ENCODE peak calls at places on chromosome 12, in five cellular contexts. A is IMR-90, D is H1, G is neuronal stem cell, O is H9. Z is an unnamed sample.

GRCh38 chr12:58413794-58414193 is 472.4 kb downstream of the ATP23 start:
- DNase-seq in A (peak), G (no peak), O (no peak), D (no peak), Z (no peak)

GRCh38 chr12:110513842-110514241 is 11.7 kb downstream of the RAD9B start:
- DNase-seq in O (no peak), G (no peak), A (no peak), D (no peak), Z (no peak)

GRCh38 chr12:105409881-105410471 is 79.5 kb downstream of the C12orf75 start:
- DNase-seq in G (no peak), D (no peak), O (no peak), A (no peak), Z (no peak)

GRCh38 chr12:33609910-33610309 is 170.3 kb upstream of the SYT10 start:
- DNase-seq in D (no peak), G (no peak), O (no peak), A (no peak), Z (no peak)

GRCh38 chr12:96471368-96472040 is 17.9 kb upstream of the CFAP54 start:
- DNase-seq in D (no peak), A (peak), G (no peak), O (no peak), Z (no peak)

GRCh38 chr12:58393152-58393551 is 451.8 kb downstream of the ATP23 start:
- DNase-seq in G (no peak), D (no peak), A (peak), O (no peak), Z (no peak)

GRCh38 chr12:120972870-120973543 is 5.3 kb upstream of the HNF1A start:
- DNase-seq in D (peak), A (no peak), G (peak), O (peak), Z (peak)

GRCh38 chr12:57101892-57102695 is 9.1 kb downstream of the STAT6 start:
- DNase-seq in O (no peak), A (peak), G (no peak), D (no peak), Z (peak)

GRCh38 chr12:91333966-91334365 is 151.3 kb upstream of the DCN start:
- DNase-seq in O (no peak), A (no peak), D (no peak), G (no peak), Z (no peak)

GRCh38 chr12:94190623-94191022 is 42.2 kb downstream of the PLXNC1 start:
- DNase-seq in G (no peak), D (no peak), A (no peak), O (no peak), Z (no peak)

GRCh38 chr12:9906888-9907287 is 25.3 kb downstream of the CLEC2A start:
- DNase-seq in D (no peak), G (no peak), A (no peak), O (no peak), Z (no peak)

GRCh38 chr12:1916396-1917171 is 1.9 kb downstream of the CACNA2D4 start:
- DNase-seq in O (peak), A (no peak), G (no peak), D (no peak), Z (no peak)

GRCh38 chr12:54933381-54933780 is 51.2 kb downstream of the TESPA1 start:
- DNase-seq in G (no peak), A (peak), O (no peak), D (no peak), Z (peak)

GRCh38 chr12:6779667-6780459 is 7.5 kb downstream of the LAG3 start:
- DNase-seq in G (no peak), O (no peak), A (no peak), D (no peak), Z (no peak)

GRCh38 chr12:65999564-66000280 is 130.8 kb downstream of the LLPH start:
- DNase-seq in A (peak), D (no peak), G (no peak), O (no peak), Z (no peak)

GRCh38 chr12:132888852-132889251 is 1.4 kb upstream of the CHFR start:
- DNase-seq in D (no peak), O (peak), A (no peak), G (no peak), Z (peak)

GRCh38 chr12:58252914-58253313 is 311.5 kb downstream of the ATP23 start:
- DNase-seq in G (no peak), O (no peak), D (no peak), A (no peak), Z (no peak)

GRCh38 chr12:60920841-60921495 is 1325.1 kb downstream of the SLC16A7 start:
- DNase-seq in D (no peak), O (no peak), G (no peak), A (peak), Z (no peak)

GRCh38 chr12:91017511-91018263 is 12.9 kb upstream of the EPYC start:
- DNase-seq in A (no peak), O (no peak), G (no peak), D (no peak), Z (no peak)

GRCh38 chr12:121238604-121239334 is 28.8 kb downstream of the P2RX4 start:
- DNase-seq in G (no peak), A (no peak), D (no peak), O (peak), Z (peak)

GRCh38 chr12:15599266-15600037 is 189.7 kb downstream of the EPS8 start:
- DNase-seq in G (no peak), O (no peak), A (peak), D (no peak), Z (no peak)

GRCh38 chr12:130920119-130920703 is 33.5 kb upstream of the ADGRD1 start:
- DNase-seq in O (no peak), D (no peak), G (no peak), A (no peak), Z (peak)

GRCh38 chr12:88184196-88184595 is 42.1 kb downstream of the TMTC3 start:
- DNase-seq in A (no peak), D (no peak), O (no peak), G (no peak), Z (peak)

GRCh38 chr12:121124402-121125109 is 8.1 kb upstream of the P2RX7 start:
- DNase-seq in A (peak), D (no peak), O (no peak), G (no peak), Z (peak)

GRCh38 chr12:123990512-123990911 is 17.5 kb downstream of the ZNF664 start:
- DNase-seq in A (peak), D (no peak), G (no peak), O (no peak), Z (peak)

GRCh38 chr12:52059582-52060497 is 8.6 kb downstream of the NR4A1 start:
- DNase-seq in G (no peak), O (no peak), A (peak), D (no peak), Z (no peak)

GRCh38 chr12:47004634-47005033 is 74.8 kb upstream of the PCED1B start:
- DNase-seq in G (no peak), O (no peak), A (peak), D (no peak), Z (no peak)

GRCh38 chr12:119938049-119938667 is 50.9 kb upstream of the BICDL1 start:
- DNase-seq in G (peak), O (peak), D (peak), A (peak), Z (peak)

GRCh38 chr12:62194031-62194430 is 66.2 kb upstream of the USP15 start:
- DNase-seq in G (no peak), D (no peak), O (no peak), A (no peak), Z (no peak)

GRCh38 chr12:78864483-78865296 is at the start of gene SYT1:
- DNase-seq in O (peak), A (peak), G (peak), D (no peak), Z (peak)

GRCh38 chr12:39127401-39127800 is 222.0 kb upstream of the CPNE8 start:
- DNase-seq in A (no peak), D (no peak), G (no peak), O (no peak), Z (peak)

GRCh38 chr12:113070117-113070906 is 13.8 kb downstream of the DTX1 start:
- DNase-seq in O (no peak), G (no peak), D (no peak), A (no peak), Z (no peak)

GRCh38 chr12:18239561-18239960 is 21.8 kb upstream of the PIK3C2G start:
- DNase-seq in A (no peak), G (no peak), O (no peak), D (no peak), Z (no peak)

GRCh38 chr12:76920182-76921014 is 41.6 kb upstream of the CSRP2 start:
- DNase-seq in G (no peak), A (no peak), O (no peak), D (no peak), Z (no peak)

DNA sequence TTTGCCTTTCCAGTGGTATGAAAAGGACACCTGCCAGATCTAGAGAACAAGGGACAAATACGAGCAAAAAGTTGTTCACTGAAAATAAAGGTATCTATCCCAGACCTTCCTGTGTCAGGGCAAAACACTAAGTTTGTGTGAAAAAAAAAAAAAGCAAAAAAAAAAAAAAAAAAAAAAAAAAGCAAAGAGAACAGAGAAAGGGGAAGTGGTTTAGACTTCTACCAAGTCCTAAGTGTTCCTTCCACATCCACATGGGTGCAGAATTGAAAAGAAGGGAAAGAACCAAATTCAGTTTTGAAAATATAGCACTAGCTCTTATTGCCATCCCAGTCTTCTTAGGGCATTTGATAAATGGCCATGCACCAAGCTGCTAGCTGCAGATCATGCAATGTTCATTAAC is 41.7 kb downstream of the ZCRB1 start:
- DNase-seq in O (no peak), D (no peak), G (no peak), A (no peak), Z (no peak)
- H3K27ac ChIP-seq in O (no peak), D (no peak), G (no peak), A (no peak), Z (no peak)

DNA sequence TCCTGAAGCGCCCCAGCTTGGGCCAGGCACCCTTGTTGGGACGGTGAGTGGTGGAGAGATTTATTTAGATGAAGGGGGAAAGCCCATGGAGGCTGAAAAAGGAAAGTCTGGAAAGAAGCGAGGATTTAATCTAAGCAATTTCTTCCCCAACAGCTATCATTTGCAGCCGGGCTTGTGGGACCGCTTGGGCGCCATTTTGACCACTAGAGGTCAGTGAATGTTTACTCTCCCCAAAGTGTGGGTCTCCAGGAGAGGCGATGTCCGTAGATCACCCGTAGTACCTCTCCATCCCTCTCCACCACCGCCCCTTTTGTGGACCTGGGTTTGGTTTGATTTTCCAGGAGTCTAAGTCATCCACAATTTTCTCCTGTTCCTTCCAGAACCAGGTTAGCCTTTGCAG is 91.2 kb upstream of the PARP11 start:
- DNase-seq in O (peak), G (peak), D (peak), A (no peak), Z (peak)
- H2BK5ac ChIP-seq in O (no peak), G (no peak), D (peak), A (no peak), Z (no peak)

DNA sequence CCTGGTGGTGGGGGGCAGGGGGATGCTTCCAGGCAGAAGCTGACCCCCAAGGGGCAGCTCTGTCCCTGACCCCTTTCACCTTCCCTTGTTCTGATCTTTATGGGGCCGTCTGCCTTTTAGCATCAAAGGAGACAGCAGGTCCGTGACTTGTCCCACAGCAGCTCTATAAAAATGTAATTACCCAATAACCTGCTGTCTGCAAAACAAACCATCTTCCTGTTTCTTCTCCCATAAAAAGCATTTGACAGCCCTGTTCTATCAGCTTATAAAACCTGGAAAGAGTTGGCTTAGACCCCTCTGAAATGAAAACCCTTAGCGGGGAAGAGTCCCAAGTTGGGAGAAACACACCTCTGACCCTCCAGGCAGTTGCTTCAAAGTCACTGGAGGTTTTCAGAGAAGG is 416.9 kb downstream of the MED13L start:
- DNase-seq in O (no peak), D (no peak), G (no peak), A (no peak), Z (no peak)
- H3K27ac ChIP-seq in O (no peak), D (no peak), G (no peak), A (no peak), Z (no peak)

DNA sequence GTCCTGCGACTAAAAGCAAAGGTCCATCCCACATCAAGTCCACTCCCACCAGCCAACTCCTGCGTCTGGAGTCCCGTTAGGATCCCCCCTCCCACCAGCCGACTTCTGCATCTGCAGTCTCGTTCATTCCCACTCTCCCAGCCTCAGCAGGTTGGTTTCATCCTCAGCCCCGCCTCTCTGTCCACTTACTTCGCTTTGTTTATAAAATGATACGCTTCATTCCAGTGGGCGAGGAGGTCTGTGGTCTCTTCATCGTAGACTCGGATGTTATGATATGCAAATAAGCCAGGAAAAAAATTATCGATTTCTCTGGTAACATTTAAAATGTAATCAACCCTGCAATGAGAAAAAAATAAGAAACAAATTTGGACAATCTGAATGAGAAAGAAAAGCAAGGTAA is 56.8 kb downstream of the SSH1 start:
- DNase-seq in G (no peak), A (peak), O (no peak), D (no peak), Z (no peak)
- H2BK5ac ChIP-seq in G (no peak), A (no peak), O (no peak), D (no peak), Z (no peak)

GRCh38 chr12:27898022-27898421 is 74.5 kb downstream of the PTHLH start:
- DNase-seq in G (no peak), O (no peak), D (no peak), A (no peak), Z (no peak)
- H3K27ac ChIP-seq in G (no peak), O (no peak), D (no peak), A (peak), Z (no peak)

GRCh38 chr12:89352242-89352491 is 134 bp downstream of the DUSP6 start:
- DNase-seq in A (no peak), G (no peak), D (no peak), O (no peak), Z (no peak)

GRCh38 chr12:89354630-89354931 is 2.3 kb upstream of the DUSP6 start:
- DNase-seq in A (peak), D (no peak), G (no peak), O (no peak), Z (peak)

GRCh38 chr12:89352492-89353187 is at the start of gene DUSP6:
- DNase-seq in G (peak), A (peak), D (peak), O (peak), Z (peak)

GRCh38 chr12:89353823-89354629 is 1.7 kb upstream of the DUSP6 start:
- DNase-seq in O (peak), D (peak), G (peak), A (peak), Z (peak)

GRCh38 chr12:89353188-89353822 is 1.0 kb upstream of the DUSP6 start:
- DNase-seq in O (peak), G (peak), A (peak), D (no peak), Z (peak)
- H2BK5ac ChIP-seq in O (no peak), G (no peak), A (peak), D (peak), Z (peak)